ENCODE peak calls at places on chromosome 4, in seven cellular contexts. Q is mucosa of descending colon, M is amniotic stem cell, U is GM06990, S is NB4, L is Caki2, V is astrocyte of the cerebellum. E is an unnamed sample.

GRCh38 chr4:80963051-80963450 is 67.5 kb upstream of the BMP3 start:
- DNase-seq in Q (no peak), M (peak), U (no peak), S (no peak), L (peak), V (no peak), E (no peak)

GRCh38 chr4:75497133-75497532 is 17.1 kb downstream of the RCHY1 start:
- DNase-seq in Q (no peak), M (no peak), U (no peak), S (no peak), L (no peak), V (no peak), E (no peak)

GRCh38 chr4:111066887-111067286 is 444.0 kb upstream of the PITX2 start:
- DNase-seq in Q (no peak), M (no peak), U (no peak), S (no peak), L (peak), V (no peak), E (no peak)

GRCh38 chr4:84238247-84239090 is 260.6 kb downstream of the NKX6-1 start:
- DNase-seq in Q (no peak), M (no peak), U (no peak), S (peak), L (no peak), V (peak), E (no peak)

GRCh38 chr4:112778520-112778919 is 141.6 kb downstream of the LARP7 start:
- DNase-seq in Q (no peak), M (no peak), U (no peak), S (no peak), L (no peak), V (no peak), E (no peak)

GRCh38 chr4:82896755-82897154 is 3.8 kb upstream of the THAP9 start:
- DNase-seq in Q (no peak), M (no peak), U (no peak), S (no peak), L (no peak), V (no peak), E (no peak)

GRCh38 chr4:85393201-85393600 is 81.7 kb upstream of the ARHGAP24 start:
- DNase-seq in Q (no peak), M (no peak), U (no peak), S (no peak), L (no peak), V (no peak), E (no peak)

GRCh38 chr4:152321923-152322322 is 214.0 kb downstream of the FBXW7 start:
- DNase-seq in Q (no peak), M (no peak), U (no peak), S (no peak), L (no peak), V (no peak), E (no peak)

GRCh38 chr4:64479338-64479737 is 70.1 kb upstream of the TECRL start:
- DNase-seq in Q (no peak), M (no peak), U (no peak), S (no peak), L (no peak), V (no peak), E (no peak)

GRCh38 chr4:55575513-55575912 is 16.5 kb downstream of the PDCL2 start:
- DNase-seq in Q (no peak), M (no peak), U (no peak), S (no peak), L (no peak), V (no peak), E (no peak)

GRCh38 chr4:143403551-143403816 is 66.8 kb downstream of the GAB1 start:
- DNase-seq in Q (no peak), M (no peak), U (no peak), S (no peak), L (no peak), V (no peak), E (no peak)

GRCh38 chr4:112704322-112704721 is 67.4 kb downstream of the LARP7 start:
- DNase-seq in Q (no peak), M (no peak), U (no peak), S (no peak), L (no peak), V (no peak), E (no peak)

GRCh38 chr4:76779740-76780459 is 118.0 kb downstream of the SOWAHB start:
- DNase-seq in Q (no peak), M (no peak), U (no peak), S (peak), L (no peak), V (peak), E (no peak)

GRCh38 chr4:74109116-74109791 is 10.3 kb upstream of the CXCL2 start:
- DNase-seq in Q (peak), M (peak), U (no peak), S (peak), L (peak), V (peak), E (no peak)

GRCh38 chr4:105923507-105924238 is 28.4 kb downstream of the NPNT start:
- DNase-seq in Q (no peak), M (no peak), U (no peak), S (no peak), L (no peak), V (no peak), E (no peak)

GRCh38 chr4:160510925-160511324 is 1408.0 kb downstream of the RAPGEF2 start:
- DNase-seq in Q (no peak), M (no peak), U (no peak), S (peak), L (no peak), V (no peak), E (no peak)